ENCODE peak calls at places on chromosome 4, in seven cellular contexts. U is CD4-positive, alpha-beta memory T cell; K is AG08396; B is psoas muscle; E is smooth muscle cell of the brain vasculature; O is ELF-1; Q is NCI-H460. F is an unnamed sample.

GRCh38 chr4:136741468-136741867 is 790.8 kb downstream of the PCDH18 start:
- DNase-seq in U (no peak), K (no peak), B (no peak), E (no peak), O (no peak), Q (no peak), F (no peak)

GRCh38 chr4:47719576-47719975 is 118.3 kb downstream of the CORIN start:
- DNase-seq in U (no peak), K (no peak), B (no peak), E (no peak), O (no peak), Q (no peak), F (no peak)

GRCh38 chr4:120765271-120765985 is 157.1 kb downstream of the PRDM5 start:
- DNase-seq in U (no peak), K (no peak), B (no peak), E (no peak), O (no peak), Q (no peak), F (no peak)

GRCh38 chr4:134747108-134747805 is 545.7 kb upstream of the PABPC4L start:
- DNase-seq in U (no peak), K (no peak), B (no peak), E (no peak), O (no peak), Q (no peak), F (no peak)

GRCh38 chr4:72084587-72085011 is 52.8 kb downstream of the NPFFR2 start:
- DNase-seq in U (no peak), K (no peak), B (no peak), E (no peak), O (peak; percentile 6), Q (no peak), F (no peak)

GRCh38 chr4:117324851-117325491 is 239.6 kb upstream of the TRAM1L1 start:
- DNase-seq in U (no peak), K (peak; percentile 2), B (no peak), E (peak; percentile 1), O (no peak), Q (no peak), F (peak; percentile 3)

GRCh38 chr4:127506283-127506682 is 126.5 kb upstream of the INTU start:
- DNase-seq in U (no peak), K (no peak), B (no peak), E (no peak), O (no peak), Q (no peak), F (no peak)

GRCh38 chr4:3531306-3531886 is 826 bp downstream of the LRPAP1 start:
- DNase-seq in U (no peak), K (no peak), B (peak; percentile 32), E (no peak), O (peak; percentile 13), Q (no peak), F (no peak)

GRCh38 chr4:3021627-3022026 is 52.7 kb downstream of the HTT-AS start:
- DNase-seq in U (no peak), K (no peak), B (no peak), E (no peak), O (no peak), Q (no peak), F (no peak)

GRCh38 chr4:22573198-22573597 is 57.3 kb upstream of the ADGRA3 start:
- DNase-seq in U (no peak), K (no peak), B (peak; percentile 59), E (no peak), O (no peak), Q (no peak), F (peak; percentile 87)

GRCh38 chr4:20773144-20773997 is 73.1 kb downstream of the PACRGL start:
- DNase-seq in U (peak; percentile 34), K (peak; percentile 65), B (no peak), E (peak; percentile 40), O (peak; percentile 71), Q (peak; percentile 30), F (peak; percentile 13)

GRCh38 chr4:25779021-25779420 is 83.8 kb downstream of the SEL1L3 start:
- DNase-seq in U (no peak), K (no peak), B (no peak), E (no peak), O (no peak), Q (no peak), F (no peak)

GRCh38 chr4:78244691-78245485 is 187.8 kb downstream of the FRAS1 start:
- DNase-seq in U (no peak), K (no peak), B (no peak), E (no peak), O (no peak), Q (no peak), F (no peak)

GRCh38 chr4:148152868-148153630 is 289.2 kb downstream of the NR3C2 start:
- DNase-seq in U (no peak), K (no peak), B (no peak), E (no peak), O (no peak), Q (no peak), F (no peak)

GRCh38 chr4:145808848-145809512 is 129.0 kb downstream of the C4orf51 start:
- DNase-seq in U (no peak), K (no peak), B (no peak), E (no peak), O (no peak), Q (no peak), F (no peak)

GRCh38 chr4:10092481-10093272 is 23.9 kb downstream of the WDR1 start:
- DNase-seq in U (no peak), K (no peak), B (peak; percentile 67), E (no peak), O (no peak), Q (no peak), F (no peak)

GRCh38 chr4:89268572-89269180 is 38.9 kb downstream of the GPRIN3 start:
- DNase-seq in U (no peak), K (no peak), B (no peak), E (no peak), O (no peak), Q (no peak), F (no peak)

GRCh38 chr4:142331132-142331531 is 515.0 kb downstream of the INPP4B start:
- DNase-seq in U (no peak), K (no peak), B (no peak), E (no peak), O (no peak), Q (no peak), F (no peak)